ENCODE peak calls at places on chromosomes 2 and 18, in eight cellular contexts. N is frontal cortex; Q is right atrium auricular region; M is M059J; D is T-helper 1 cell; T is BJ; Y is stimulated activated CD4-positive, alpha-beta T cell treated with anti-CD3 and anti-CD28 coated beads, Interleukin-1b, Interleukin-23, amount 100 ng/mL, for 48 hours; V is glomerular endothelial cell. B is an unnamed sample.
A peak's percentile ranks its signal among the peaks of the same experiment; 100 is the strongest.

GRCh38 chr18:53148056-53148574 is 808.1 kb downstream of the DCC start:
- DNase-seq in N (no peak), Q (no peak), M (no peak), D (no peak), T (no peak), Y (no peak), V (no peak), B (no peak)

GRCh38 chr2:198371902-198372611 is 567.7 kb downstream of the PLCL1 start:
- DNase-seq in N (no peak), Q (no peak), M (peak; percentile 56), D (no peak), T (peak; percentile 15), Y (no peak), V (no peak), B (peak; percentile 6)

GRCh38 chr2:199830531-199830930 is 20.5 kb downstream of the FTCDNL1 start:
- DNase-seq in N (no peak), Q (no peak), M (no peak), D (no peak), T (no peak), Y (no peak), V (no peak), B (no peak)

GRCh38 chr2:233021771-233022170 is 8.7 kb upstream of the NGEF start:
- DNase-seq in N (no peak), Q (no peak), M (peak; percentile 56), D (no peak), T (no peak), Y (no peak), V (no peak), B (peak; percentile 27)

GRCh38 chr2:232511336-232511863 is 8.8 kb upstream of the PRSS56 start:
- DNase-seq in N (no peak), Q (no peak), M (no peak), D (no peak), T (no peak), Y (no peak), V (no peak), B (no peak)

GRCh38 chr2:20698916-20699613 is 32.1 kb downstream of the GDF7 start:
- DNase-seq in N (no peak), Q (no peak), M (no peak), D (no peak), T (no peak), Y (no peak), V (no peak), B (no peak)

GRCh38 chr2:2921011-2921720 is 456.5 kb downstream of the EIPR1 start:
- DNase-seq in N (no peak), Q (no peak), M (no peak), D (no peak), T (no peak), Y (no peak), V (no peak), B (no peak)

GRCh38 chr18:74897971-74898657 is 300.4 kb downstream of the ZNF407 start:
- DNase-seq in N (no peak), Q (no peak), M (peak; percentile 58), D (no peak), T (peak; percentile 17), Y (no peak), V (no peak), B (peak; percentile 33)

GRCh38 chr2:121777699-121778058 is 22.2 kb downstream of the TSN start:
- DNase-seq in N (no peak), Q (no peak), M (peak; percentile 59), D (no peak), T (no peak), Y (no peak), V (no peak), B (peak; percentile 71)

GRCh38 chr2:156445311-156446218 is 9.4 kb downstream of the GPD2 start:
- DNase-seq in N (no peak), Q (no peak), M (peak; percentile 83), D (no peak), T (peak; percentile 52), Y (no peak), V (no peak), B (peak; percentile 82)

GRCh38 chr18:55280515-55280914 is 307.5 kb downstream of the TCF4 start:
- DNase-seq in N (no peak), Q (no peak), M (no peak), D (no peak), T (no peak), Y (no peak), V (no peak), B (no peak)

B was measured in astrocyte.